ENCODE peak calls at places on chromosomes 12 and 14, in four cellular contexts. K is mesendoderm, S is IMR-90, B is H1. E is an unnamed sample.

GRCh38 chr14:102573591-102574046 is 18.8 kb upstream of the RCOR1 start:
- DNase-seq in B (no peak), K (peak), S (no peak), E (no peak)

GRCh38 chr14:81435578-81436295 is 35.6 kb upstream of the STON2 start:
- DNase-seq in S (peak), K (peak), B (peak), E (peak)

GRCh38 chr12:89884365-89884915 is 175.8 kb upstream of the ATP2B1 start:
- DNase-seq in K (no peak), S (peak), B (no peak), E (no peak)

GRCh38 chr12:95435355-95435754 is 38.6 kb upstream of the METAP2 start:
- DNase-seq in S (no peak), K (no peak), B (no peak), E (no peak)

GRCh38 chr14:100844846-100845245 is 18.9 kb downstream of the MEG3 start:
- DNase-seq in B (no peak), S (no peak), K (no peak), E (no peak)

GRCh38 chr12:66403746-66404145 is 101.5 kb downstream of the HELB start:
- DNase-seq in S (no peak), B (no peak), K (no peak), E (no peak)

GRCh38 chr12:39047539-39048078 is 142.2 kb upstream of the CPNE8 start:
- DNase-seq in B (no peak), K (no peak), S (no peak), E (no peak)

GRCh38 chr14:90655829-90656228 is 160.4 kb downstream of the TTC7B start:
- DNase-seq in B (no peak), S (no peak), K (no peak), E (no peak)

GRCh38 chr14:72646861-72647528 is 246.9 kb downstream of the DPF3 start:
- DNase-seq in K (no peak), B (no peak), S (peak), E (no peak)

GRCh38 chr14:99589651-99590530 is 14.1 kb downstream of the CCDC85C start:
- DNase-seq in K (no peak), B (no peak), S (no peak), E (no peak)
- H2BK15ac ChIP-seq in K (no peak), B (no peak), S (no peak), E (no peak)

DNA sequence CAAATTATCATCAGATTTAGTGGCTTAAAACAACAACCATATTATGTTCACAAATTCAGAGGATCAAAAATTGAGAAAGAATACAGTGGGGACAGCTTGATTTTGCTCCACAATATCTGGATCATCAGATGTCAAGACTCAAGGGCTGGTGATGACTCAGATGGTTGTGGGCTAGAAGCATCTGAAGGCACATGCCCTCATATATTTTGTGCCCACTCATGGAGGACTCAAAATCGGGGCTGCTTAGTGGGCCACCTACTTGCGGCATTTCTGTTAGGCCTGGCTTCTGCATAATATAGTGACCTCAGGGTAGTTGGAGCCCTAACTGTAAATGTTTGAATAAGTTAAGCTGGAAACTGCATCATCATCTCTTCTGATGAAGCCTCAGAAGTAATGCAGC is 584.5 kb downstream of the SLC16A7 start:
- DNase-seq in S (no peak), B (no peak), K (no peak), E (no peak)
- H3K56ac ChIP-seq in S (no peak), B (no peak), K (no peak), E (no peak)

GRCh38 chr14:21343035-21343794 is 40.6 kb downstream of the SUPT16H start:
- DNase-seq in K (no peak), B (no peak), S (no peak), E (no peak)
- H2BK15ac ChIP-seq in K (no peak), B (no peak), S (no peak), E (no peak)

DNA sequence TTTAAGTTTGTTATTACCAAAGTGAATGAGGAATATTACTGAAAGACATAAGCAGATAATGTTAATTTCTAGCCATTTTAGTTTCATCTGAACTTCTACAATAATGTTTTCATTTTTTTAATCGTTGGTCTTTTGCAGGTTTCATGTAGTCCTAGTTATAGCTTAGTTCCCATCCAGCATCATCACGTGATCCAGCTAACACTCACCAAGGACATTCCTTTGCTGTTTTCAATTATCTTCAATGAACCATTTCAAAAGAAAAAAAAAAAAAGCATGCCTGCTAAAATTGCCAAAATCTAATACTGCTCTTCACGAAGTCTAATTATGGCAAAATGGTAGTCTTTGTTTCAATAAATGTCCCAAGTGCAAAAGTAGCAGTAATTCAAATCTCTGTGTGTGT is 187.7 kb upstream of the ATXN7L3B start:
- DNase-seq in B (no peak), K (no peak), S (no peak), E (no peak)
- H3K56ac ChIP-seq in B (no peak), K (no peak), S (no peak), E (no peak)

GRCh38 chr12:19388131-19388549 is 51.2 kb upstream of the AEBP2 start:
- DNase-seq in K (no peak), B (no peak), S (peak), E (peak)

GRCh38 chr12:19382111-19382526 is 57.2 kb upstream of the AEBP2 start:
- DNase-seq in S (peak), B (no peak), K (peak), E (peak)

GRCh38 chr12:19387182-19387581 is 52.1 kb upstream of the AEBP2 start:
- DNase-seq in K (no peak), S (peak), B (no peak), E (no peak)

GRCh38 chr12:19382563-19382962 is 56.7 kb upstream of the AEBP2 start:
- DNase-seq in B (no peak), K (no peak), S (no peak), E (no peak)
- H2BK15ac ChIP-seq in B (no peak), K (no peak), S (peak), E (no peak)

GRCh38 chr12:104873374-104873773 is 84.7 kb downstream of the SLC41A2 start:
- DNase-seq in K (no peak), S (peak), B (no peak), E (no peak)
- H3K56ac ChIP-seq in K (no peak), S (no peak), B (no peak), E (no peak)

GRCh38 chr12:124680863-124681778 is 113.7 kb upstream of the NCOR2 start:
- DNase-seq in B (no peak), S (peak), K (peak), E (peak)
- H2BK15ac ChIP-seq in B (peak), S (peak), K (no peak), E (no peak)

DNA sequence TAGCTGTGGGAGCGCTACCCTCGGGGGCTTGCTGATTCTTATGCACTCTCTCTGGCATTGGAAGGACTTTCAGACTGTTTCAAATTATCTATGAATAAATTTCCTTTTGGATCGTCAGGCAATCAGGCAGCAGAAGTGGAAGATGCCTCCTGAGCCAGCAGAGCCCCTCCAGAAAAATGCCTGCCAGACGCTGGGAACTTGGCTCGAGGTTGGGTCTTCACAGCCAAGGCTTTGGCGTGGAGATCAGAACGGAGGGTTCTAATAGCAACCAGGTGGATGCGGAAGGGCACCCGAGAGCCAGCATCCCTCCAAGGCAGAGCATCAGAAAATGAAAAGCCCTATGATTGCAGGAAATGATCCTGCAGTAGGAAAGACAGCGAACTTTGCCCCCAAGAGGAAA is 119.2 kb upstream of the RFLNA start:
- DNase-seq in K (no peak), S (no peak), B (no peak), E (no peak)
- H3K56ac ChIP-seq in K (no peak), S (no peak), B (no peak), E (no peak)